ENCODE peak calls at places on chromosomes 1 and 21, in ten cellular contexts. V, F, P, R, B, E, K, Z, U and T are unnamed samples.

GRCh38 chr1:221887091-221887746 is 145.3 kb upstream of the DUSP10 start:
- DNase-seq in V (no peak), F (no peak), P (peak), R (no peak), B (peak), E (peak), K (peak), Z (peak), U (peak), T (peak)

GRCh38 chr1:110903853-110904500 is 31.0 kb downstream of the CD53 start:
- DNase-seq in V (no peak), F (no peak), P (no peak), R (no peak), B (no peak), E (no peak), K (no peak), Z (no peak), U (no peak), T (no peak)

GRCh38 chr1:20153000-20153418 is 13.9 kb downstream of the PLA2G2F start:
- DNase-seq in V (peak), F (no peak), P (no peak), R (no peak), B (peak), E (no peak), K (peak), Z (no peak), U (no peak), T (no peak)

GRCh38 chr1:161226320-161226711 is 456 bp downstream of the TOMM40L start:
- DNase-seq in V (no peak), F (no peak), P (no peak), R (no peak), B (no peak), E (no peak), K (no peak), Z (no peak), U (no peak), T (no peak)

GRCh38 chr1:22398656-22399420 is 52.8 kb upstream of the ZBTB40 start:
- DNase-seq in V (no peak), F (no peak), P (no peak), R (no peak), B (no peak), E (no peak), K (no peak), Z (no peak), U (no peak), T (no peak)

GRCh38 chr21:44550807-44551206 is 498 bp downstream of the KRTAP10-2 start:
- DNase-seq in V (no peak), F (no peak), P (peak), R (no peak), B (peak), E (no peak), K (no peak), Z (no peak), U (no peak), T (no peak)

GRCh38 chr1:182301467-182302198 is 90.0 kb downstream of the GLUL start:
- DNase-seq in V (peak), F (no peak), P (no peak), R (no peak), B (no peak), E (peak), K (peak), Z (no peak), U (peak), T (no peak)

GRCh38 chr1:211511947-211512346 is 20.0 kb upstream of the RD3 start:
- DNase-seq in V (no peak), F (no peak), P (no peak), R (no peak), B (no peak), E (peak), K (no peak), Z (no peak), U (peak), T (no peak)

GRCh38 chr21:44405091-44405947 is 50.0 kb upstream of the LRRC3 start:
- DNase-seq in V (peak), F (no peak), P (no peak), R (no peak), B (peak), E (no peak), K (no peak), Z (no peak), U (no peak), T (no peak)

GRCh38 chr1:231478386-231478785 is 50.1 kb upstream of the TSNAX start:
- DNase-seq in V (no peak), F (no peak), P (no peak), R (no peak), B (no peak), E (no peak), K (no peak), Z (no peak), U (no peak), T (no peak)

GRCh38 chr1:43887748-43888147 is 45.9 kb upstream of the ARTN start:
- DNase-seq in V (no peak), F (no peak), P (no peak), R (no peak), B (no peak), E (no peak), K (no peak), Z (no peak), U (no peak), T (no peak)

DNA sequence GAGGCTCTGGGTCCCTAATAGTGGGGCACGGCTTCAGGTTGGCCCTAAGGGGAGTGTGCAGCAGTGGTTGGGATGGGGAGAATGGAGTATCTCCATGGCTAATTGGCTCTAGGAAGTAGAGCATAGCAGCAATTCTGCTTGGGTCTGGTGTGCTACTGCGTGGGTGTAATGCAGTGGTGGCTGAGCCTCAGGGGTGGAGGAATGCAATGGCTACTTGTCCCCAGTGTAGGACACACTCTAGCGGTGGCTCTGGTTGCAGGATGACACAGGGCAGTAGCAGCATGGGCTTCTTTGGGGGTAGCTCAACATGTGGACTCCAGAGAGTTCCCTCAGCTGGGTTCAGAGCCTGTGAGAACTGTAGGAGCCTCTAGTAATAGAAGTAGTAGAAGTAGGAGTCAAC is 91.2 kb upstream of the FAM78B start:
- DNase-seq in V (no peak), F (no peak), P (no peak), R (no peak), B (no peak), E (no peak), K (no peak), Z (no peak), U (no peak), T (no peak)
- TF ChIP-seq CTCF in V (no peak), F (peak), P (no peak), R (peak), B (no peak), E (no peak), K (no peak), Z (no peak), U (no peak), T (no peak)

DNA sequence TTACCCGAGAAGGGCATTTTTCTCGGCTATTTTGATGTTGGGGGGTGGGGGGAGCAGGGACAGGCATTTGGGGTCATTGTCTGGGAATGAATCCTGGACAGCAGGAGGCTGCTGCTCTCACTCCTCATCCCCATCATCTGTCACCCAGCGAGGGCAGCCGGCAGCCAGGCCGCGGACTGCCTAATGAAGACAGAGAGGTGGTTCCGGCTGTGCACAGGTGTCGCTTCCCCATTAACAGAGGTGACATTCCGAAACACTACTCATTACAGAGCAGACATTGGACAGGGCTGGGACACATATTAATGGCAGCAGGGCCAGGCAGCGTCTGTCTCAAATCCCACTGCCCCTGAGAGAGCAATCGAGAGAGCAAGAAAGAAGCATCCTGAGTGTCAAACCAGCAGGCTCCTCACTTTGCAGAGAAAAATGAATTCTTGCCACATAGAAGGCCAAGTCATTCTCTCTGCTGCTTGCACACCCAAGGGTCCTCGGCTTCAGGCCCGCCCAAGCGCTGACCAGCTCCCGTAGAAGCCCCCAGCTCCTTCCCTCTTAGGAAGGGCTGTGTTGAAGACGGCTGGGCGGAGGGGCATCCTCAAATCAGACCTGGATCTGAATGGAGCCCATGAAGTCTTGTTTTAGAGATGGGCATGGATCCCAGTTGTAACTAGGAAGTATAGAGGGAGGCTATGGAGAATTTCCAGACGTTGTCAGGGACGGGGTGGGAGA is 8.0 kb upstream of the LEMD1 start:
- DNase-seq in V (no peak), F (no peak), P (no peak), R (no peak), B (peak), E (no peak), K (no peak), Z (no peak), U (no peak), T (no peak)
- H3K4me3 ChIP-seq in V (peak), F (no peak), P (peak), R (no peak), B (no peak), E (peak), K (peak), Z (no peak), U (no peak), T (peak)

GRCh38 chr21:36169465-36170128 is 13.0 kb downstream of the DOP1B start:
- DNase-seq in V (no peak), F (no peak), P (no peak), R (no peak), B (no peak), E (no peak), K (no peak), Z (no peak), U (no peak), T (no peak)
- TF ChIP-seq CTCF in V (no peak), F (peak), P (no peak), R (peak), B (no peak), E (no peak), K (no peak), Z (no peak), U (no peak), T (no peak)

GRCh38 chr1:6745073-6745472 is 40.2 kb upstream of the CAMTA1 start:
- DNase-seq in V (no peak), F (no peak), P (no peak), R (peak), B (no peak), E (no peak), K (no peak), Z (no peak), U (no peak), T (no peak)
- H3K4me3 ChIP-seq in V (no peak), F (no peak), P (no peak), R (no peak), B (no peak), E (no peak), K (no peak), Z (no peak), U (no peak), T (no peak)